ENCODE peak calls at places on chromosome 15, in seven cellular contexts. One of them, this sample, is unnamed.
A peak's percentile ranks its signal among the peaks of the same experiment; 100 is the strongest.

GRCh38 chr15:43133429-43134156 is at the start of gene TMEM62:
- DNase-seq in IMR-90: peak; percentile 44
- DNase-seq in GM12892: peak; percentile 91
- DNase-seq in heart left ventricle: peak; percentile 90
- DNase-seq in sigmoid colon: peak; percentile 91
- DNase-seq in breast epithelium: peak; percentile 87
- DNase-seq in H54: peak; percentile 71
- DNase-seq in this sample: peak; percentile 96

GRCh38 chr15:45126535-45127158 is 3.0 kb downstream of the DUOXA1 start:
- DNase-seq in heart left ventricle: no peak
- DNase-seq in breast epithelium: no peak
- DNase-seq in H54: no peak
- DNase-seq in sigmoid colon: no peak
- DNase-seq in GM12892: no peak
- DNase-seq in IMR-90: peak; percentile 36
- DNase-seq in this sample: no peak

GRCh38 chr15:35555244-35555643 is 9.3 kb upstream of the DPH6 start:
- DNase-seq in sigmoid colon: no peak
- DNase-seq in heart left ventricle: no peak
- DNase-seq in IMR-90: no peak
- DNase-seq in breast epithelium: no peak
- DNase-seq in GM12892: no peak
- DNase-seq in H54: no peak
- DNase-seq in this sample: no peak

GRCh38 chr15:98878862-98879261 is 128.7 kb downstream of the PGPEP1L start:
- DNase-seq in breast epithelium: no peak
- DNase-seq in IMR-90: no peak
- DNase-seq in H54: no peak
- DNase-seq in heart left ventricle: no peak
- DNase-seq in sigmoid colon: no peak
- DNase-seq in GM12892: no peak
- DNase-seq in this sample: no peak

GRCh38 chr15:36156855-36157521 is 422.4 kb upstream of the CDIN1 start:
- DNase-seq in sigmoid colon: peak; percentile 83
- DNase-seq in heart left ventricle: peak; percentile 63
- DNase-seq in breast epithelium: no peak
- DNase-seq in H54: no peak
- DNase-seq in GM12892: no peak
- DNase-seq in IMR-90: peak; percentile 56
- DNase-seq in this sample: no peak

GRCh38 chr15:59997070-59997701 is 6.9 kb upstream of the FOXB1 start:
- DNase-seq in GM12892: peak; percentile 57
- DNase-seq in sigmoid colon: no peak
- DNase-seq in H54: no peak
- DNase-seq in IMR-90: no peak
- DNase-seq in breast epithelium: no peak
- DNase-seq in heart left ventricle: no peak
- DNase-seq in this sample: no peak

GRCh38 chr15:80480909-80481308 is 76.7 kb downstream of the ARNT2 start:
- DNase-seq in breast epithelium: no peak
- DNase-seq in heart left ventricle: peak; percentile 65
- DNase-seq in sigmoid colon: peak; percentile 88
- DNase-seq in GM12892: no peak
- DNase-seq in IMR-90: peak; percentile 97
- DNase-seq in H54: peak; percentile 35
- DNase-seq in this sample: peak; percentile 32

GRCh38 chr15:29268706-29269484 is 727 bp downstream of the NSMCE3 start:
- DNase-seq in heart left ventricle: peak; percentile 66
- DNase-seq in GM12892: peak; percentile 8
- DNase-seq in IMR-90: peak; percentile 34
- DNase-seq in sigmoid colon: peak; percentile 80
- DNase-seq in H54: peak; percentile 12
- DNase-seq in breast epithelium: no peak
- DNase-seq in this sample: peak; percentile 31

GRCh38 chr15:46280753-46281521 is 646.1 kb downstream of the SQOR start:
- DNase-seq in IMR-90: no peak
- DNase-seq in heart left ventricle: no peak
- DNase-seq in sigmoid colon: no peak
- DNase-seq in H54: no peak
- DNase-seq in breast epithelium: no peak
- DNase-seq in GM12892: no peak
- DNase-seq in this sample: peak; percentile 53

GRCh38 chr15:47673343-47673761 is 44.0 kb upstream of the SEMA6D start:
- DNase-seq in GM12892: no peak
- DNase-seq in H54: no peak
- DNase-seq in heart left ventricle: no peak
- DNase-seq in sigmoid colon: no peak
- DNase-seq in IMR-90: no peak
- DNase-seq in breast epithelium: no peak
- DNase-seq in this sample: no peak

GRCh38 chr15:51864408-51865056 is 35.1 kb downstream of the TMOD3 start:
- DNase-seq in H54: no peak
- DNase-seq in IMR-90: peak; percentile 47
- DNase-seq in sigmoid colon: no peak
- DNase-seq in GM12892: no peak
- DNase-seq in breast epithelium: no peak
- DNase-seq in heart left ventricle: no peak
- DNase-seq in this sample: no peak

GRCh38 chr15:75153084-75153483 is 48.6 kb upstream of the C15orf39 start:
- DNase-seq in H54: no peak
- DNase-seq in GM12892: no peak
- DNase-seq in sigmoid colon: no peak
- DNase-seq in heart left ventricle: no peak
- DNase-seq in IMR-90: peak; percentile 36
- DNase-seq in breast epithelium: no peak
- DNase-seq in this sample: no peak

GRCh38 chr15:72813345-72814004 is 29.9 kb upstream of the ADPGK start:
- DNase-seq in sigmoid colon: no peak
- DNase-seq in breast epithelium: no peak
- DNase-seq in heart left ventricle: no peak
- DNase-seq in H54: no peak
- DNase-seq in GM12892: no peak
- DNase-seq in IMR-90: no peak
- DNase-seq in this sample: no peak

GRCh38 chr15:39304931-39305728 is 275.7 kb upstream of the THBS1 start:
- DNase-seq in sigmoid colon: no peak
- DNase-seq in IMR-90: no peak
- DNase-seq in heart left ventricle: no peak
- DNase-seq in H54: no peak
- DNase-seq in GM12892: no peak
- DNase-seq in breast epithelium: no peak
- DNase-seq in this sample: no peak

GRCh38 chr15:70636540-70637165 is 126.7 kb downstream of the UACA start:
- DNase-seq in heart left ventricle: no peak
- DNase-seq in H54: no peak
- DNase-seq in IMR-90: no peak
- DNase-seq in sigmoid colon: no peak
- DNase-seq in GM12892: no peak
- DNase-seq in breast epithelium: no peak
- DNase-seq in this sample: no peak

GRCh38 chr15:26087881-26088280 is 224.8 kb upstream of the ATP10A start:
- DNase-seq in GM12892: no peak
- DNase-seq in heart left ventricle: no peak
- DNase-seq in sigmoid colon: no peak
- DNase-seq in breast epithelium: no peak
- DNase-seq in H54: no peak
- DNase-seq in IMR-90: peak; percentile 12
- DNase-seq in this sample: no peak

GRCh38 chr15:25701716-25702465 is 161.2 kb downstream of the ATP10A start:
- DNase-seq in GM12892: no peak
- DNase-seq in sigmoid colon: peak; percentile 40
- DNase-seq in IMR-90: peak; percentile 15
- DNase-seq in breast epithelium: peak; percentile 20
- DNase-seq in heart left ventricle: no peak
- DNase-seq in H54: no peak
- DNase-seq in this sample: no peak

GRCh38 chr15:58521293-58521991 is 89.7 kb downstream of the LIPC start:
- DNase-seq in GM12892: no peak
- DNase-seq in sigmoid colon: no peak
- DNase-seq in breast epithelium: no peak
- DNase-seq in heart left ventricle: peak; percentile 78
- DNase-seq in IMR-90: peak; percentile 84
- DNase-seq in H54: peak; percentile 16
- DNase-seq in this sample: peak; percentile 76
- TF ChIP-seq POLR2A in GM12892: no peak
- TF ChIP-seq POLR2A in sigmoid colon: no peak
- TF ChIP-seq POLR2A in breast epithelium: no peak
- TF ChIP-seq POLR2A in heart left ventricle: no peak
- TF ChIP-seq POLR2A in IMR-90: no peak
- TF ChIP-seq POLR2A in H54: no peak
- TF ChIP-seq POLR2A in this sample: no peak

DNA sequence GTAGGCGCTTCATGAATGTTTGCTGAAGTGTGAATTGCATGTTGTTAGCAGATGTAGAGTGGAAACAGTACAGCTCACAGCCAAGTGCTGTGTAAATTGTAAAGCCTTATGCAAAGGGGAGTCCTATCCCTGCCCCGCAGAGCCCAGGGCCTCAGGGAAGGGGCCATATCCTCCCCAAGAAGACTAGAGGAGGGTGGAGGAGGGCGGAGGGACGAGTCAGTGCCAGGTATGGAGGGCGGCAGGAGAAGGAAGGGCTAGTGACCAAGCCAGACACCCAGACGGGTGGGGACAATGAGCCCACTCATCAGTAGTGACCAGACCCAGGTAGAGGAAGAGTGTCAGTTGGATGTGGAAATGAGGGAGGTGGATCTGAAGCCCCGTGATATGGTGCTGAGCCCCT is 45.2 kb downstream of the ZNF710 start:
- DNase-seq in heart left ventricle: no peak
- DNase-seq in H54: no peak
- DNase-seq in IMR-90: no peak
- DNase-seq in sigmoid colon: no peak
- DNase-seq in breast epithelium: no peak
- DNase-seq in GM12892: no peak
- DNase-seq in this sample: no peak
- TF ChIP-seq POLR2A in heart left ventricle: no peak
- TF ChIP-seq POLR2A in H54: no peak
- TF ChIP-seq POLR2A in IMR-90: no peak
- TF ChIP-seq POLR2A in sigmoid colon: no peak
- TF ChIP-seq POLR2A in breast epithelium: no peak
- TF ChIP-seq POLR2A in GM12892: no peak
- TF ChIP-seq POLR2A in this sample: no peak

GRCh38 chr15:69094124-69095030 is 66.1 kb upstream of the GLCE start:
- DNase-seq in heart left ventricle: no peak
- DNase-seq in sigmoid colon: no peak
- DNase-seq in IMR-90: no peak
- DNase-seq in GM12892: no peak
- DNase-seq in breast epithelium: no peak
- DNase-seq in H54: no peak
- DNase-seq in this sample: no peak

GRCh38 chr15:69093614-69094013 is 66.8 kb upstream of the GLCE start:
- DNase-seq in IMR-90: no peak
- DNase-seq in GM12892: no peak
- DNase-seq in breast epithelium: no peak
- DNase-seq in sigmoid colon: no peak
- DNase-seq in heart left ventricle: no peak
- DNase-seq in H54: no peak
- DNase-seq in this sample: no peak

GRCh38 chr15:69095280-69095679 is 65.2 kb upstream of the GLCE start:
- DNase-seq in H54: no peak
- DNase-seq in GM12892: no peak
- DNase-seq in sigmoid colon: no peak
- DNase-seq in breast epithelium: no peak
- DNase-seq in IMR-90: no peak
- DNase-seq in heart left ventricle: no peak
- DNase-seq in this sample: no peak

GRCh38 chr15:69092159-69092558 is 68.3 kb upstream of the GLCE start:
- DNase-seq in breast epithelium: no peak
- DNase-seq in heart left ventricle: no peak
- DNase-seq in IMR-90: peak; percentile 64
- DNase-seq in sigmoid colon: no peak
- DNase-seq in H54: peak; percentile 19
- DNase-seq in GM12892: no peak
- DNase-seq in this sample: no peak

GRCh38 chr15:69093127-69093526 is 67.3 kb upstream of the GLCE start:
- DNase-seq in IMR-90: peak; percentile 12
- DNase-seq in sigmoid colon: peak; percentile 21
- DNase-seq in heart left ventricle: no peak
- DNase-seq in H54: peak; percentile 67
- DNase-seq in breast epithelium: no peak
- DNase-seq in GM12892: no peak
- DNase-seq in this sample: no peak
- TF ChIP-seq POLR2A in IMR-90: no peak
- TF ChIP-seq POLR2A in sigmoid colon: no peak
- TF ChIP-seq POLR2A in heart left ventricle: no peak
- TF ChIP-seq POLR2A in H54: no peak
- TF ChIP-seq POLR2A in breast epithelium: no peak
- TF ChIP-seq POLR2A in GM12892: no peak
- TF ChIP-seq POLR2A in this sample: no peak

GRCh38 chr15:76270876-76271275 is 40.4 kb downstream of the ETFA start:
- DNase-seq in H54: no peak
- DNase-seq in sigmoid colon: no peak
- DNase-seq in IMR-90: no peak
- DNase-seq in heart left ventricle: no peak
- DNase-seq in GM12892: no peak
- DNase-seq in breast epithelium: no peak
- DNase-seq in this sample: no peak

GRCh38 chr15:76274821-76275220 is 36.4 kb downstream of the ETFA start:
- DNase-seq in GM12892: no peak
- DNase-seq in sigmoid colon: no peak
- DNase-seq in IMR-90: no peak
- DNase-seq in H54: no peak
- DNase-seq in heart left ventricle: no peak
- DNase-seq in breast epithelium: no peak
- DNase-seq in this sample: no peak

GRCh38 chr15:76278651-76279050 is 32.6 kb downstream of the ETFA start:
- DNase-seq in sigmoid colon: no peak
- DNase-seq in GM12892: no peak
- DNase-seq in heart left ventricle: no peak
- DNase-seq in breast epithelium: no peak
- DNase-seq in H54: no peak
- DNase-seq in IMR-90: no peak
- DNase-seq in this sample: no peak

DNA sequence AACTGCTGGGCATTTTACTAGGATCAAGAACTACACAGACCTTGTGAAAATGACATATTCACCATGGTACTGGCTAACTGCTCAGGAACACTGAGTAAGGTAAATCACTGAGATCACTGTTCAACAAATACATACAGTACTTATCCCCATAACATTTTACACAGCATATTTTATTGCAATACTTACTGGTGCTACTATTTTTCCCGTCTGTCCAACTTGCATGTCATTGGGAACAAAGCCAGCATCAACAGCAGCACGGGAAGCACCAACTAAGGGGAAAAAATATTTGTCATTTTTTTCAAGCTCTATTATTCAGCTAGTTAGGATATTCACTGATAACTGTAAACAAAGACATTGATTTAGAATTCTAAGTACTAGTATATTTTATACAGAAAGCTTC is 37.0 kb downstream of the ETFA start:
- DNase-seq in breast epithelium: no peak
- DNase-seq in heart left ventricle: no peak
- DNase-seq in IMR-90: peak; percentile 37
- DNase-seq in H54: no peak
- DNase-seq in GM12892: no peak
- DNase-seq in sigmoid colon: no peak
- DNase-seq in this sample: no peak
- TF ChIP-seq POLR2A in breast epithelium: no peak
- TF ChIP-seq POLR2A in heart left ventricle: no peak
- TF ChIP-seq POLR2A in IMR-90: no peak
- TF ChIP-seq POLR2A in H54: no peak
- TF ChIP-seq POLR2A in GM12892: no peak
- TF ChIP-seq POLR2A in sigmoid colon: no peak
- TF ChIP-seq POLR2A in this sample: no peak